ENCODE peak calls at places on chromosomes 2 and 18, in five cellular contexts. Y, A, X, Q and W are unnamed samples.

GRCh38 chr2:180655842-180656454 is 324.5 kb upstream of the UBE2E3 start:
- DNase-seq in Y (no peak), Q (no peak), A (no peak), X (no peak), W (no peak)

GRCh38 chr18:21303913-21304312 is 61.9 kb downstream of the GREB1L start:
- DNase-seq in X (no peak), Q (no peak), A (no peak), Y (no peak), W (no peak)

GRCh38 chr2:172083725-172084483 is 1.4 kb upstream of the DLX1 start:
- DNase-seq in Y (no peak), Q (no peak), X (no peak), A (no peak), W (no peak)

GRCh38 chr2:2663401-2664036 is 332.4 kb upstream of the MYT1L start:
- DNase-seq in X (no peak), A (no peak), Q (no peak), Y (no peak), W (no peak)

GRCh38 chr2:119696005-119696404 is 17.0 kb downstream of the TMEM177 start:
- DNase-seq in X (no peak), A (no peak), Q (no peak), Y (no peak), W (no peak)

GRCh38 chr18:58867281-58867961 is 2.7 kb downstream of the ZNF532 start:
- DNase-seq in Q (no peak), X (no peak), Y (no peak), A (no peak), W (no peak)

GRCh38 chr2:67733517-67733916 is 329.3 kb downstream of the C1D start:
- DNase-seq in Y (peak; percentile 15), X (no peak), Q (no peak), A (peak; percentile 59), W (no peak)

GRCh38 chr2:135742307-135742838 is 718 bp downstream of the UBXN4 start:
- DNase-seq in Q (peak; percentile 63), Y (peak; percentile 27), X (peak; percentile 19), A (no peak), W (peak; percentile 35)

GRCh38 chr2:132416080-132416911 is at the start of gene GPR39:
- DNase-seq in Y (peak; percentile 37), Q (peak; percentile 92), X (peak; percentile 28), A (no peak), W (peak; percentile 94)

GRCh38 chr2:169647496-169647895 is 46.7 kb downstream of the CFAP210 start:
- DNase-seq in X (no peak), Q (no peak), Y (no peak), A (no peak), W (no peak)

GRCh38 chr18:77089796-77090285 is 42.7 kb downstream of the MBP start:
- DNase-seq in Y (no peak), Q (no peak), A (no peak), X (no peak), W (no peak)

GRCh38 chr2:56130463-56131070 is 53.2 kb upstream of the CCDC85A start:
- DNase-seq in X (no peak), Y (no peak), Q (no peak), A (no peak), W (no peak)

GRCh38 chr2:141029424-141030078 is 1101.3 kb downstream of the LRP1B start:
- DNase-seq in Q (no peak), Y (no peak), X (no peak), A (no peak), W (no peak)

GRCh38 chr2:20900052-20900636 is 77.2 kb upstream of the LDAH start:
- DNase-seq in A (no peak), Y (no peak), Q (no peak), X (no peak), W (no peak)

GRCh38 chr18:63119647-63120046 is 199.9 kb downstream of the BCL2 start:
- DNase-seq in Y (peak; percentile 33), Q (peak; percentile 61), X (no peak), A (no peak), W (no peak)

GRCh38 chr2:167144179-167144898 is 256.1 kb downstream of the XIRP2 start:
- DNase-seq in X (no peak), Y (no peak), A (no peak), Q (no peak), W (no peak)

GRCh38 chr2:174027956-174028355 is 62.8 kb upstream of the SP3 start:
- DNase-seq in Q (no peak), Y (no peak), A (no peak), X (no peak), W (no peak)

GRCh38 chr2:67854103-67854502 is 208.7 kb downstream of the C1D start:
- DNase-seq in A (no peak), Q (no peak), X (no peak), Y (no peak), W (no peak)

GRCh38 chr2:168525020-168525419 is 68.9 kb downstream of the CERS6 start:
- DNase-seq in X (no peak), Y (no peak), A (no peak), Q (no peak), W (no peak)

GRCh38 chr2:208407667-208408066 is 1.1 kb downstream of the PTH2R start:
- DNase-seq in Y (no peak), A (no peak), X (no peak), Q (no peak), W (no peak)

GRCh38 chr18:58861853-58862252 is 2.8 kb upstream of the ZNF532 start:
- DNase-seq in X (no peak), Q (peak; percentile 8), A (no peak), Y (no peak), W (no peak)

GRCh38 chr2:200406379-200406778 is 99.9 kb downstream of the SPATS2L start:
- DNase-seq in A (no peak), Q (no peak), Y (no peak), X (no peak), W (no peak)

GRCh38 chr18:56076735-56077134 is 488.7 kb upstream of the TCF4 start:
- DNase-seq in Q (no peak), A (no peak), X (no peak), Y (no peak), W (no peak)

GRCh38 chr2:7377861-7378569 is 460.8 kb downstream of the RNF144A start:
- DNase-seq in X (no peak), Q (no peak), A (no peak), Y (peak; percentile 23), W (peak; percentile 36)

GRCh38 chr2:65710356-65710755 is 278.0 kb upstream of the SPRED2 start:
- DNase-seq in X (no peak), Y (no peak), Q (no peak), A (no peak), W (no peak)

GRCh38 chr2:174967693-174968260 is 37.4 kb downstream of the CHN1 start:
- DNase-seq in X (no peak), Y (no peak), Q (no peak), A (no peak), W (no peak)

GRCh38 chr2:10466801-10467200 is 18.7 kb upstream of the ODC1 start:
- DNase-seq in Y (no peak), A (peak; percentile 40), X (no peak), Q (peak; percentile 25), W (no peak)

GRCh38 chr2:37856101-37856751 is 68.9 kb upstream of the RMDN2 start:
- DNase-seq in X (no peak), Q (no peak), Y (peak; percentile 74), A (no peak), W (no peak)

DNA sequence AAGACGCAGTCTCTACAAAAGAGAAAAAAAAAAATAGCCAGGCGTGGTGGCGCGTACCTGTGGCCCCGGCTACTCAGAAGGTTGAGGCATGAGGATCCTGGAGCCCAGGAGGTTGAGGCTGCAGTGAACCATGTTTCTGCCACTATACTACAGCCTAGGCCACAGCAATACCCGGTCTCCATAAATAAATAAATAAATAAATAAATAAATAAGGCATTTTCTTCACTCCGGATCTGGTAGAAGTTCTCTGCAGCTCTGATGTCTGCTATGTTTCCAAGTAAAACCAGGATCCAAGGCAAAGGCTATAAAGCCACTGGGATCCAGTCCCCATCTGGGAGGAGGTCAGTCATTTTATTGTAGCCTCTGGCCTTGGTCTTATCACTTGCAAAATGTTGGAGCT is 15.5 kb downstream of the NFE2L2 start:
- DNase-seq in A (no peak), Q (no peak), Y (no peak), X (no peak), W (no peak)
- H3K4me1 ChIP-seq in A (peaks cover 82% of the 10 kb centered on the region), Q (peaks cover 12% of the 10 kb centered on the region), Y (peaks cover 98% of the 10 kb centered on the region), X (peaks cover 22% of the 10 kb centered on the region), W (peaks cover 77% of the 10 kb centered on the region)

GRCh38 chr2:85734015-85734414 is 19.8 kb upstream of the ATOH8 start:
- DNase-seq in A (no peak), X (no peak), Q (no peak), Y (no peak), W (no peak)

GRCh38 chr2:85731606-85732005 is 22.2 kb upstream of the ATOH8 start:
- DNase-seq in Q (no peak), X (no peak), Y (no peak), A (no peak), W (no peak)

GRCh38 chr2:85732467-85733120 is 21.2 kb upstream of the ATOH8 start:
- DNase-seq in Y (no peak), Q (no peak), X (no peak), A (no peak), W (no peak)

GRCh38 chr2:85734942-85735608 is 18.7 kb upstream of the ATOH8 start:
- DNase-seq in Q (no peak), Y (no peak), A (no peak), X (no peak), W (no peak)

GRCh38 chr2:85733121-85733960 is 20.4 kb upstream of the ATOH8 start:
- DNase-seq in A (no peak), X (no peak), Y (no peak), Q (peak; percentile 45), W (no peak)
- TF ChIP-seq POLR2A in A (no peak), X (no peak), Y (no peak), Q (no peak), W (no peak)

DNA sequence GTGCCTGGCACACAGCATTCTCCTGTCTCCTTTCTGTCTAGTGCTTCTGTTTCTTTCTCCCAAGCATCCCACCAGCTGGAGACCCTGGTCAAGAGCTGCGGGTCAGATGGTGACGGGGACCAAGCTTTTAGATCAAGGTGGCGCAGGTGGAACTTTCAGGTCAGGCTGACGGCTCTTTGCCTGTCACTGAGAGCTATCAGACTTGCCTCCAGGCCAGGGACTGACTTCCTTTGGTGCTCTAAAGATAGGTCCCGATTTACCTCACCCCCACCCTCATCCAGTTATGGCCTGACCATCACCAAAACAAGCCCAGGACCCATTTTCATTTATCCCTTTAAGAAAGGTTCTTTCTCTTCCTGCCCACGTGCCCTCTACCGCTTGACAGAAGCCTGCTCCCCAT is 1.2 kb upstream of the EMILIN1 start:
- DNase-seq in X (no peak), Y (no peak), Q (no peak), A (peak; percentile 16), W (no peak)
- H3K4me1 ChIP-seq in X (peaks cover 9% of the 10 kb centered on the region), Y (peaks cover 57% of the 10 kb centered on the region), Q (peaks cover 3% of the 10 kb centered on the region), A (peaks cover 39% of the 10 kb centered on the region), W (peaks cover 79% of the 10 kb centered on the region)

DNA sequence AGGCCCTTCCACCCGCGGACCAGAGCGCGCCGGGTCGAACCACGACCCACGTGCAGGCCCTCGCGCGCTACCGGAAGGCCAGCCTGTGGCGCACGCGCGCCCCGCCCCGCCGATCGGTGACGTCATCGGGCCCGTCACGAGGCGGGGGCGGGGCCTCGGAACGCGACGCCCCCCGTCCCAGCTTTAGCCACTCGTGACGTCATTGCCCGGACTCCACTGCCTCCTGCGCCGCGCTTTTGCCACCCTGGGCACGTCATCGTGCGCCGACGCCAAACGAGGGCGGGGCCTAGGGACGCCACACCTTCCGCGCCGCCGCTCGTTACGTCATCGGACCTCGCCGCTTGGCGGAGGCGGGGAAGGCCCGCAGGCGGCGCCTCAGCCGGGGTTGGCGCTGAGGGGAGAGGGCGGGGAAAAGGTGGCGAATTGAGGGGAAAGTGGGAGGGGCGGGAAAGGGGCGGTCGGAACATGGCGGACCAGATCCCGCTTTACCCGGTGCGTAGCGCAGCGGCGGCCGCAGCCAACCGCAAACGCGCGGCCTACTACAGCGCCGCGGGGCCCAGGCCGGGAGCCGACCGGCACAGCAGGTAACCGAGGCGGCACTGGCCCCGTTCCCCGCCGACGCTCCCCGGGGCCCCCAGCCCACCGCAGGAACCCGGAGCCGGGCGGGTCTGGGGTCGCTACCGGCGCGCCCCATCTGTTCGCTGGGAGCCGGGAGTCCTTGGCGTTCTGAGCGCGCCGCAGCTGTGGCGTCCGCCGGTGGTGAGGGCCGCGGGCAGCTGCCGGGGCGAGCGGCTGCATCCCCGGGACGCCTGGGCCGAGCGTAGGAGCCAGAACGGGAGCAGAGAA is at the start of gene ATP9B:
- DNase-seq in X (peak; percentile 97), A (peak; percentile 99), Y (peak; percentile 98), Q (peak; percentile 98), W (peak; percentile 98)
- TF ChIP-seq POLR2A in X (peak; percentile 79), A (peak; percentile 21), Y (no peak), Q (peak; percentile 35), W (no peak)